ENCODE peak calls at places on chromosomes 3 and 15, in four cellular contexts. Y, K, W and Z are unnamed samples.
A peak's percentile ranks its signal among the peaks of the same experiment; 100 is the strongest.

GRCh38 chr15:79942656-79943481 is 28.1 kb downstream of the BCL2A1 start:
- DNase-seq in Y (no peak), K (no peak), W (no peak), Z (no peak)

GRCh38 chr15:21260966-21261395 is 179.3 kb downstream of the POTEB3 start:
- DNase-seq in Y (no peak), K (peak; percentile 61), W (no peak), Z (no peak)

GRCh38 chr3:137052298-137052697 is 94.5 kb downstream of the IL20RB start:
- DNase-seq in Y (no peak), K (no peak), W (no peak), Z (no peak)

GRCh38 chr3:131386429-131386926 is 4.9 kb downstream of the NUDT16 start:
- DNase-seq in Y (peak; percentile 65), K (peak; percentile 79), W (no peak), Z (no peak)

GRCh38 chr3:141707741-141708203 is 30.3 kb upstream of the RNF7 start:
- DNase-seq in Y (no peak), K (no peak), W (no peak), Z (no peak)

GRCh38 chr3:44058022-44058867 is 183.4 kb upstream of the TOPAZ1 start:
- DNase-seq in Y (no peak), K (no peak), W (peak; percentile 66), Z (peak; percentile 35)

GRCh38 chr15:89835190-89835564 is 20.5 kb upstream of the ANPEP start:
- DNase-seq in Y (no peak), K (no peak), W (no peak), Z (no peak)

GRCh38 chr15:85582719-85583089 is 202.3 kb downstream of the AKAP13 start:
- DNase-seq in Y (peak; percentile 75), K (peak; percentile 75), W (peak; percentile 79), Z (no peak)

GRCh38 chr3:141000027-141000663 is 51.0 kb upstream of the SPSB4 start:
- DNase-seq in Y (peak; percentile 70), K (no peak), W (peak; percentile 27), Z (peak; percentile 47)

GRCh38 chr15:62914461-62915079 is 128.0 kb upstream of the TPM1 start:
- DNase-seq in Y (no peak), K (no peak), W (no peak), Z (no peak)

GRCh38 chr3:125236331-125236903 is 23.9 kb upstream of the SLC12A8 start:
- DNase-seq in Y (no peak), K (no peak), W (no peak), Z (no peak)

GRCh38 chr15:43316007-43316968 is 14.1 kb downstream of the LCMT2 start:
- DNase-seq in Y (no peak), K (no peak), W (no peak), Z (no peak)

GRCh38 chr15:83653639-83654378 is at the start of gene ADAMTSL3:
- DNase-seq in Y (peak; percentile 61), K (peak; percentile 70), W (no peak), Z (no peak)

GRCh38 chr3:9248232-9249191 is 934 bp downstream of the SRGAP3 start:
- DNase-seq in Y (no peak), K (no peak), W (peak; percentile 26), Z (no peak)

GRCh38 chr3:81072591-81072990 is 688.9 kb downstream of the GBE1 start:
- DNase-seq in Y (no peak), K (no peak), W (no peak), Z (no peak)

GRCh38 chr3:61776390-61776789 is 215.0 kb downstream of the PTPRG start:
- DNase-seq in Y (no peak), K (no peak), W (no peak), Z (no peak)

GRCh38 chr3:184568591-184568917 is 7.0 kb downstream of the EPHB3 start:
- DNase-seq in Y (no peak), K (no peak), W (no peak), Z (no peak)

GRCh38 chr3:121957674-121958419 is 63.6 kb downstream of the SLC15A2 start:
- DNase-seq in Y (no peak), K (no peak), W (no peak), Z (no peak)

GRCh38 chr3:71908001-71908400 is 123.1 kb upstream of the PROK2 start:
- DNase-seq in Y (no peak), K (no peak), W (no peak), Z (no peak)

GRCh38 chr3:111735271-111735758 is 123.8 kb upstream of the PHLDB2 start:
- DNase-seq in Y (peak; percentile 33), K (no peak), W (no peak), Z (no peak)

GRCh38 chr15:65902373-65902772 is 33.1 kb downstream of the RAB11A start:
- DNase-seq in Y (peak; percentile 34), K (peak; percentile 78), W (peak; percentile 57), Z (no peak)

GRCh38 chr3:55551644-55552043 is 64.5 kb upstream of the WNT5A start:
- DNase-seq in Y (no peak), K (no peak), W (no peak), Z (no peak)

GRCh38 chr3:55270976-55271375 is 216.1 kb downstream of the WNT5A start:
- DNase-seq in Y (no peak), K (no peak), W (no peak), Z (no peak)

GRCh38 chr3:10259036-10259435 is 10.8 kb downstream of the TATDN2 start:
- DNase-seq in Y (no peak), K (no peak), W (no peak), Z (no peak)

GRCh38 chr15:101841656-101842055 is 29.7 kb downstream of the OR4F15 start:
- DNase-seq in Y (no peak), K (no peak), W (no peak), Z (no peak)

GRCh38 chr15:84818221-84819131 is 1.3 kb downstream of the ALPK3 start:
- DNase-seq in Y (peak; percentile 82), K (no peak), W (no peak), Z (no peak)

GRCh38 chr3:54427501-54427900 is 305.1 kb downstream of the CACNA2D3 start:
- DNase-seq in Y (no peak), K (no peak), W (no peak), Z (no peak)

GRCh38 chr3:38157562-38157961 is 7.8 kb upstream of the OXSR1 start:
- DNase-seq in Y (no peak), K (no peak), W (no peak), Z (no peak)

GRCh38 chr3:170222647-170223541 is 670 bp downstream of the PRKCI start:
- DNase-seq in Y (peak; percentile 29), K (no peak), W (no peak), Z (peak; percentile 43)

GRCh38 chr3:123315271-123315595 is 113.5 kb downstream of the SEC22A start:
- DNase-seq in Y (no peak), K (peak; percentile 7), W (no peak), Z (no peak)

GRCh38 chr3:151439652-151440125 is 21.2 kb downstream of the IGSF10 start:
- DNase-seq in Y (no peak), K (no peak), W (no peak), Z (peak; percentile 33)

GRCh38 chr3:193552911-193553310 is 1.8 kb downstream of the ATP13A4 start:
- DNase-seq in Y (no peak), K (no peak), W (no peak), Z (no peak)

GRCh38 chr3:147372525-147373027 is 33.8 kb downstream of the ZIC4 start:
- DNase-seq in Y (no peak), K (no peak), W (no peak), Z (no peak)

GRCh38 chr15:64847016-64847415 is 5.3 kb downstream of the PLEKHO2 start:
- DNase-seq in Y (no peak), K (no peak), W (no peak), Z (no peak)

GRCh38 chr3:51340311-51340829 is 44.7 kb upstream of the MANF start:
- DNase-seq in Y (peak; percentile 62), K (no peak), W (no peak), Z (no peak)

GRCh38 chr3:126033051-126033745 is 50.7 kb downstream of the SLC41A3 start:
- DNase-seq in Y (no peak), K (no peak), W (no peak), Z (no peak)

GRCh38 chr3:72579581-72580245 is 268.5 kb downstream of the SHQ1 start:
- DNase-seq in Y (no peak), K (no peak), W (no peak), Z (no peak)

GRCh38 chr15:68369931-68370767 is 61.8 kb downstream of the ITGA11 start:
- DNase-seq in Y (no peak), K (no peak), W (no peak), Z (no peak)

GRCh38 chr15:38991126-38991525 is 426.5 kb upstream of the RASGRP1 start:
- DNase-seq in Y (no peak), K (no peak), W (no peak), Z (no peak)

GRCh38 chr3:42118762-42119361 is 27.7 kb downstream of the TRAK1 start:
- DNase-seq in Y (no peak), K (no peak), W (no peak), Z (no peak)
- H3K4me1 ChIP-seq in Y (peaks cover 23% of the 10 kb centered on the region), K (peaks cover 10% of the 10 kb centered on the region), W (peaks cover 31% of the 10 kb centered on the region), Z (no peaks in the 10 kb centered on the region)

DNA sequence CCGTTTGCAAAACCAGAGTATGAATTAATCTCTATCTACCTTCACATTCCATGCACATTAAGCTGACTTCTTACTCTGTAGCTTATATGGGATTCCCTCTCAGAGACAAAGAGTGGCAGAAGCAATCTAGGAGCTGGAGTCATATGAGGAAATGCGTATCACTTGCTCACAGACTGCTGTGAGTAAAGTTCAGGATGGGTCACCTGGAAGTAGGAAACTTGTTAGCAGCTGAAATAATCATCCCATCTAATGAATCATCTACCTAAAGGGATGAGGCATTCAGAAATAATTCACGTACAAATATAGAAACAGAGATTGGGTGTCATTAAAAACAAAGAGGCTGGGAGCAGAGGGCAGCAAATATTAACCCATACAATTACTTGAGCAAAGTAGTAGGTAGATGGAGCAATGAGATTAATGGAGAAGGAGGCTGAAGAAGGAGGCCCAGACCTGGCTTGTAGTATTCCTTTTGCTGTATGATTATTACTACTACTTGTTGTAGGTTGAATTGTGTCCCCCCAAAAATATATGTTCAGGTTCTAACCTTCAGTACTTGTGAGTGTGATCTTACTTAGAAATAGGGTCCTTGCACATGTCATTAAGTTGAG is 866.3 kb downstream of the ROBO2 start:
- DNase-seq in Y (no peak), K (no peak), W (no peak), Z (no peak)
- H3K4me1 ChIP-seq in Y (no peaks in the 10 kb centered on the region), K (no peaks in the 10 kb centered on the region), W (no peaks in the 10 kb centered on the region), Z (no peaks in the 10 kb centered on the region)

GRCh38 chr15:98113357-98113756 is 152.9 kb downstream of the ARRDC4 start:
- DNase-seq in Y (no peak), K (no peak), W (no peak), Z (no peak)
- H3K4me1 ChIP-seq in Y (no peaks in the 10 kb centered on the region), K (no peaks in the 10 kb centered on the region), W (no peaks in the 10 kb centered on the region), Z (no peaks in the 10 kb centered on the region)

DNA sequence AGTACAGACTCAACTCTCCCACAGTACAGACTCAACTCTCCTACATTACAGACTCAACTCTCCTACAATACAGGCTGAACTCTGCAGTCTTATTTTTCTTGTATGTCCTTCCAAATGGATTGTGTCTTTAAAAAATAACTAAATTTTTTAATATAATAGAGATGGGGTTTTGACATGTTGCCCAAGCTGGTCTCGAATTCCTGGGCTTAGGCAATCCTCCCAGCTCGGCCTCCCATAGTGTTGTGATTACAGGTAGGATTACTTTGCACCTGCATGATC is 31.2 kb upstream of the UBXN7 start:
- DNase-seq in Y (no peak), K (no peak), W (no peak), Z (no peak)
- H3K4me1 ChIP-seq in Y (no peaks in the 10 kb centered on the region), K (no peaks in the 10 kb centered on the region), W (no peaks in the 10 kb centered on the region), Z (no peaks in the 10 kb centered on the region)

GRCh38 chr15:77619883-77620282 is 12.8 kb downstream of the LINGO1 start:
- DNase-seq in Y (no peak), K (no peak), W (no peak), Z (no peak)
- H3K4me1 ChIP-seq in Y (no peaks in the 10 kb centered on the region), K (no peaks in the 10 kb centered on the region), W (no peaks in the 10 kb centered on the region), Z (no peaks in the 10 kb centered on the region)

GRCh38 chr15:22954326-22954725 is 25.8 kb downstream of the CYFIP1 start:
- DNase-seq in Y (no peak), K (no peak), W (no peak), Z (no peak)
- H3K4me1 ChIP-seq in Y (peaks cover 64% of the 10 kb centered on the region), K (peaks cover 4% of the 10 kb centered on the region), W (peaks cover 36% of the 10 kb centered on the region), Z (no peaks in the 10 kb centered on the region)